ENCODE peak calls at places on chromosomes 2 and 18, in six cellular contexts. Z is K562; V is NCI-H460; M is stimulated activated naive CD8-positive, alpha-beta T cell treated with anti-CD3 and anti-CD28 coated beads, Interleukin-15, Interleukin-2, amounts not matched to agents 100 U/mL and 50 U/mL, for 24 hours; L is stimulated activated CD4-positive, alpha-beta T cell treated with anti-CD3 and anti-CD28 coated beads, Interleukin-1b, Interleukin-23, amount 100 ng/mL, for 4 hours; U is substantia nigra. I is an unnamed sample.
A peak's percentile ranks its signal among the peaks of the same experiment; 100 is the strongest.

GRCh38 chr2:135791418-135792190 is 45.4 kb downstream of the LCT start:
- DNase-seq in L (no peak), Z (no peak), U (no peak), V (no peak), M (no peak), I (no peak)

GRCh38 chr2:102186676-102187190 is at the start of gene IL1RL2:
- DNase-seq in L (peak; percentile 21), Z (no peak), M (peak; percentile 20), V (no peak), U (no peak), I (no peak)

GRCh38 chr2:165558832-165559231 is 89.3 kb downstream of the CSRNP3 start:
- DNase-seq in Z (no peak), L (no peak), M (no peak), V (no peak), U (no peak), I (no peak)

GRCh38 chr2:70516596-70516995 is 37.0 kb downstream of the TGFA start:
- DNase-seq in U (no peak), V (no peak), M (peak; percentile 16), Z (no peak), L (no peak), I (no peak)

GRCh38 chr2:100274076-100274475 is 48.2 kb downstream of the LONRF2 start:
- DNase-seq in L (no peak), V (no peak), Z (no peak), U (no peak), M (no peak), I (no peak)

GRCh38 chr2:72803151-72803550 is 22.7 kb downstream of the EXOC6B start:
- DNase-seq in V (no peak), M (no peak), U (no peak), Z (no peak), L (no peak), I (no peak)

GRCh38 chr2:205054789-205055188 is 509.5 kb downstream of the PARD3B start:
- DNase-seq in M (no peak), L (no peak), U (no peak), V (no peak), Z (no peak), I (no peak)

GRCh38 chr2:38079111-38080052 is 3.4 kb upstream of the CYP1B1 start:
- DNase-seq in U (no peak), Z (no peak), M (no peak), V (no peak), L (no peak), I (no peak)

GRCh38 chr18:24674236-24675004 is 214.0 kb downstream of the HRH4 start:
- DNase-seq in M (no peak), V (no peak), Z (no peak), L (no peak), U (no peak), I (no peak)

GRCh38 chr2:177038772-177039484 is 173.7 kb upstream of the HNRNPA3 start:
- DNase-seq in Z (no peak), L (no peak), V (no peak), U (no peak), M (no peak), I (no peak)

GRCh38 chr2:196584903-196585302 is 54.6 kb upstream of the CCDC150 start:
- DNase-seq in L (no peak), Z (no peak), M (no peak), U (no peak), V (no peak), I (no peak)

GRCh38 chr2:177383935-177384334 is 8.6 kb upstream of the AGPS start:
- DNase-seq in Z (no peak), U (no peak), V (no peak), M (no peak), L (no peak), I (no peak)

GRCh38 chr2:24793752-24794477 is 690 bp downstream of the CENPO start:
- DNase-seq in Z (no peak), M (peak; percentile 29), U (no peak), L (no peak), V (no peak), I (no peak)

GRCh38 chr2:99860720-99861375 is 281.5 kb downstream of the AFF3 start:
- DNase-seq in L (no peak), M (no peak), U (no peak), Z (no peak), V (no peak), I (no peak)

GRCh38 chr2:109497911-109498870 is 115.6 kb downstream of the SEPTIN10 start:
- DNase-seq in L (no peak), V (no peak), Z (no peak), U (no peak), M (no peak), I (no peak)

GRCh38 chr2:95267458-95268207 is 6.6 kb upstream of the PROM2 start:
- DNase-seq in Z (no peak), V (no peak), L (no peak), U (no peak), M (no peak), I (no peak)

GRCh38 chr2:209958016-209958415 is 44.4 kb upstream of the RPE start:
- DNase-seq in L (no peak), U (no peak), Z (no peak), M (no peak), V (no peak), I (no peak)

GRCh38 chr2:32863803-32864202 is 83.0 kb upstream of the LTBP1 start:
- DNase-seq in M (no peak), Z (no peak), U (no peak), L (no peak), V (no peak), I (no peak)

GRCh38 chr18:48987821-48988220 is 37.1 kb upstream of the SMAD7 start:
- DNase-seq in L (no peak), Z (no peak), V (no peak), U (no peak), M (no peak), I (no peak)

GRCh38 chr2:173631123-173631450 is 276.4 kb downstream of the CDCA7 start:
- DNase-seq in U (no peak), M (no peak), Z (no peak), V (no peak), L (no peak), I (no peak)

GRCh38 chr2:100104718-100105677 is 37.4 kb downstream of the AFF3 start:
- DNase-seq in V (no peak), L (no peak), U (no peak), M (peak; percentile 30), Z (no peak), I (no peak)

GRCh38 chr2:201254331-201254730 is 6.0 kb upstream of the CASP8 start:
- DNase-seq in Z (no peak), M (peak; percentile 30), U (no peak), V (peak; percentile 63), L (no peak), I (no peak)

GRCh38 chr2:191922736-191923651 is 76.1 kb upstream of the CAVIN2 start:
- DNase-seq in M (no peak), U (no peak), Z (no peak), L (no peak), V (no peak), I (no peak)

GRCh38 chr2:173590278-173590811 is 235.7 kb downstream of the CDCA7 start:
- DNase-seq in L (no peak), Z (no peak), V (peak; percentile 36), U (no peak), M (no peak), I (no peak)